ENCODE peak calls at places on chromosome 3, in seven cellular contexts. O is heart left ventricle; L is Peyer's patch; N is central memory CD4-positive, alpha-beta T cell; B is DMS153; T is AG09319; Y is EH. S is an unnamed sample.

GRCh38 chr3:126883241-126883640 is 99.7 kb upstream of the PLXNA1 start:
- DNase-seq in O (no peak), L (no peak), N (no peak), B (no peak), T (no peak), Y (peak), S (no peak)

GRCh38 chr3:102165367-102165766 is 269.4 kb upstream of the ZPLD1 start:
- DNase-seq in O (no peak), L (no peak), N (no peak), B (no peak), T (no peak), Y (peak), S (no peak)

GRCh38 chr3:184656991-184657669 is 54.7 kb downstream of the MAGEF1 start:
- DNase-seq in O (no peak), L (no peak), N (no peak), B (no peak), T (no peak), Y (peak), S (no peak)

GRCh38 chr3:45124956-45125355 is 21.2 kb downstream of the CDCP1 start:
- DNase-seq in O (no peak), L (no peak), N (no peak), B (no peak), T (no peak), Y (no peak), S (no peak)

GRCh38 chr3:113747719-113748046 is 848 bp downstream of the ATP6V1A start:
- DNase-seq in O (no peak), L (no peak), N (no peak), B (no peak), T (no peak), Y (peak), S (no peak)

GRCh38 chr3:82938821-82939328 is 1177.4 kb upstream of the GBE1 start:
- DNase-seq in O (peak), L (no peak), N (no peak), B (no peak), T (no peak), Y (no peak), S (no peak)

GRCh38 chr3:39809181-39809994 is at the start of gene MYRIP:
- DNase-seq in O (peak), L (peak), N (no peak), B (peak), T (no peak), Y (peak), S (peak)

GRCh38 chr3:16884084-16884747 is 539 bp upstream of the PLCL2 start:
- DNase-seq in O (peak), L (peak), N (peak), B (no peak), T (no peak), Y (peak), S (peak)

GRCh38 chr3:43378066-43378935 is 92.0 kb downstream of the SNRK start:
- DNase-seq in O (no peak), L (no peak), N (peak), B (no peak), T (no peak), Y (peak), S (peak)

GRCh38 chr3:145620002-145620401 is 541.0 kb downstream of the PLOD2 start:
- DNase-seq in O (no peak), L (no peak), N (no peak), B (no peak), T (no peak), Y (no peak), S (no peak)